ENCODE peak calls at places on chromosomes 5 and 9, in seven cellular contexts. F is retinal pigment epithelial cell, U is amniotic stem cell, Q is AG10803, J is fibroblast of lung, N is NCI-H524, I is T-helper 1 cell. M is an unnamed sample.

GRCh38 chr5:42396111-42396510 is 27.1 kb upstream of the GHR start:
- DNase-seq in J (no peak), N (no peak), F (no peak), U (no peak), Q (no peak), I (no peak), M (no peak)

GRCh38 chr9:133327834-133328484 is 8.0 kb downstream of the SURF6 start:
- DNase-seq in N (no peak), F (no peak), U (no peak), I (no peak), Q (no peak), J (no peak), M (no peak)

GRCh38 chr5:66207800-66208561 is 63.9 kb downstream of the SREK1 start:
- DNase-seq in Q (peak; percentile 64), I (no peak), N (no peak), J (peak; percentile 19), F (peak; percentile 67), U (no peak), M (no peak)

GRCh38 chr5:157575096-157575872 is at the start of gene ADAM19:
- DNase-seq in J (peak; percentile 74), I (peak; percentile 33), U (no peak), N (peak; percentile 43), Q (peak; percentile 56), F (no peak), M (peak; percentile 77)

GRCh38 chr5:88940712-88941111 is 57.7 kb upstream of the MEF2C start:
- DNase-seq in I (no peak), Q (peak; percentile 37), F (no peak), N (no peak), J (no peak), U (no peak), M (no peak)

GRCh38 chr5:173312821-173313220 is 15.4 kb downstream of the STC2 start:
- DNase-seq in Q (no peak), I (no peak), J (no peak), F (no peak), U (no peak), N (no peak), M (no peak)

GRCh38 chr5:82673460-82673859 is 395.3 kb upstream of the RPS23 start:
- DNase-seq in Q (no peak), I (no peak), J (no peak), U (no peak), N (no peak), F (no peak), M (no peak)

GRCh38 chr5:93581738-93582414 is 857 bp upstream of the NR2F1-AS1 start:
- DNase-seq in U (no peak), I (no peak), F (no peak), Q (peak; percentile 78), J (peak; percentile 90), N (no peak), M (no peak)

GRCh38 chr5:136199408-136199807 is 6.4 kb upstream of the SMIM32 start:
- DNase-seq in I (no peak), Q (no peak), F (no peak), U (no peak), N (no peak), J (no peak), M (no peak)

GRCh38 chr5:105752801-105753200 is 1917.9 kb downstream of the EFNA5 start:
- DNase-seq in F (peak; percentile 11), I (no peak), J (peak; percentile 28), N (no peak), U (no peak), Q (no peak), M (no peak)

GRCh38 chr9:85053206-85053605 is 383.7 kb downstream of the NTRK2 start:
- DNase-seq in F (no peak), I (no peak), Q (no peak), J (peak; percentile 20), N (no peak), U (no peak), M (no peak)

GRCh38 chr5:32074401-32074800 is 99.7 kb downstream of the GOLPH3 start:
- DNase-seq in F (no peak), N (no peak), U (no peak), Q (no peak), J (no peak), I (no peak), M (no peak)

GRCh38 chr9:21294325-21294724 is 10.8 kb downstream of the IFNA5 start:
- DNase-seq in N (peak; percentile 31), U (no peak), F (peak; percentile 93), Q (no peak), I (no peak), J (peak; percentile 64), M (no peak)

GRCh38 chr5:56123531-56124243 is 109.4 kb downstream of the ANKRD55 start:
- DNase-seq in N (no peak), J (peak; percentile 100), U (peak; percentile 94), I (no peak), Q (peak; percentile 99), F (peak; percentile 24), M (peak; percentile 24)

GRCh38 chr9:123387686-123388085 is 31.7 kb downstream of the CRB2 start:
- DNase-seq in Q (no peak), J (no peak), I (no peak), U (no peak), N (no peak), F (no peak), M (no peak)

GRCh38 chr9:88418715-88419540 is 30.7 kb downstream of the SPIN1 start:
- DNase-seq in F (no peak), J (peak; percentile 65), Q (no peak), U (no peak), I (no peak), N (no peak), M (no peak)

GRCh38 chr5:19886123-19886921 is 101.7 kb downstream of the CDH18 start:
- DNase-seq in N (no peak), U (peak; percentile 67), F (peak; percentile 60), Q (peak; percentile 49), I (no peak), J (peak; percentile 85), M (no peak)

GRCh38 chr5:34660444-34660843 is 4.3 kb downstream of the RAI14 start:
- DNase-seq in J (peak; percentile 99), Q (peak; percentile 96), I (no peak), N (no peak), U (peak; percentile 61), F (peak; percentile 94), M (no peak)

GRCh38 chr5:154002093-154002492 is 36.6 kb downstream of the FAM114A2 start:
- DNase-seq in Q (peak; percentile 45), F (no peak), U (no peak), N (no peak), J (peak; percentile 35), I (no peak), M (peak; percentile 6)

GRCh38 chr5:179060116-179061008 is at the start of gene ZNF354C:
- DNase-seq in J (peak; percentile 91), F (peak; percentile 62), U (peak; percentile 75), I (peak; percentile 72), Q (peak; percentile 84), N (peak; percentile 86), M (peak; percentile 88)

GRCh38 chr5:128199104-128199503 is 115.5 kb downstream of the SLC12A2 start:
- DNase-seq in F (no peak), Q (no peak), J (peak; percentile 91), I (no peak), N (no peak), U (no peak), M (no peak)

GRCh38 chr5:171308453-171309275 is at the start of gene TLX3:
- DNase-seq in Q (no peak), N (peak; percentile 89), J (no peak), U (no peak), F (no peak), I (no peak), M (no peak)

GRCh38 chr5:11064763-11065450 is 303.9 kb upstream of the DAP start:
- DNase-seq in J (no peak), F (no peak), Q (no peak), U (no peak), N (no peak), I (no peak), M (no peak)

GRCh38 chr9:94156549-94157407 is 72.5 kb downstream of the PTPDC1 start:
- DNase-seq in N (no peak), I (no peak), Q (peak; percentile 51), U (no peak), F (peak; percentile 63), J (peak; percentile 83), M (peak; percentile 64)

GRCh38 chr9:129313331-129313955 is 135.4 kb upstream of the IER5L start:
- DNase-seq in Q (no peak), U (no peak), F (no peak), I (no peak), J (no peak), N (no peak), M (no peak)

GRCh38 chr5:122259995-122260394 is 52.0 kb upstream of the SNCAIP start:
- DNase-seq in J (peak; percentile 86), U (no peak), F (peak; percentile 20), N (no peak), I (no peak), Q (peak; percentile 91), M (no peak)

GRCh38 chr9:106639873-106640568 is 222.9 kb upstream of the ZNF462 start:
- DNase-seq in Q (no peak), I (no peak), F (no peak), J (no peak), U (no peak), N (no peak), M (peak; percentile 14)

GRCh38 chr9:75132244-75132643 is 43.9 kb downstream of the OSTF1 start:
- DNase-seq in Q (no peak), J (no peak), I (no peak), F (no peak), U (no peak), N (no peak), M (no peak)

GRCh38 chr5:178730940-178731265 is 444 bp upstream of the ZNF354A start:
- DNase-seq in N (no peak), J (no peak), F (no peak), I (no peak), Q (no peak), U (no peak), M (no peak)

GRCh38 chr9:69115621-69116020 is 58.5 kb upstream of the TJP2 start:
- DNase-seq in Q (peak; percentile 81), I (no peak), F (no peak), U (no peak), N (no peak), J (no peak), M (no peak)

GRCh38 chr9:116355153-116355827 is 201.7 kb downstream of the PAPPA start:
- DNase-seq in U (no peak), N (no peak), I (no peak), J (peak; percentile 66), Q (no peak), F (no peak), M (no peak)